ENCODE peak calls at places on chromosomes 3 and 15, in four cellular contexts. One of them, this sample, is unnamed.

GRCh38 chr3:172369590-172370259 is 78.5 kb downstream of the GHSR start:
- DNase-seq in posterior cingulate gyrus: no peak
- DNase-seq in NCI-H1694: no peak
- DNase-seq in endothelial cell: no peak
- DNase-seq in this sample: no peak

GRCh38 chr3:109154989-109155388 is 18.5 kb downstream of the C3orf85 start:
- DNase-seq in posterior cingulate gyrus: no peak
- DNase-seq in NCI-H1694: no peak
- DNase-seq in endothelial cell: no peak
- DNase-seq in this sample: no peak

GRCh38 chr15:83404143-83404542 is 43.0 kb upstream of the SH3GL3 start:
- DNase-seq in posterior cingulate gyrus: no peak
- DNase-seq in NCI-H1694: no peak
- DNase-seq in endothelial cell: no peak
- DNase-seq in this sample: no peak

GRCh38 chr3:197306374-197307086 is 8.1 kb upstream of the DLG1 start:
- DNase-seq in posterior cingulate gyrus: no peak
- DNase-seq in NCI-H1694: no peak
- DNase-seq in endothelial cell: no peak
- DNase-seq in this sample: no peak

GRCh38 chr3:185081516-185081915 is 71.3 kb downstream of the C3orf70 start:
- DNase-seq in posterior cingulate gyrus: no peak
- DNase-seq in NCI-H1694: no peak
- DNase-seq in endothelial cell: no peak
- DNase-seq in this sample: no peak

GRCh38 chr3:126355777-126356372 is 1.3 kb downstream of the KLF15 start:
- DNase-seq in posterior cingulate gyrus: peak
- DNase-seq in NCI-H1694: no peak
- DNase-seq in endothelial cell: peak
- DNase-seq in this sample: peak

GRCh38 chr15:88690331-88690730 is 51.5 kb downstream of the ISG20 start:
- DNase-seq in posterior cingulate gyrus: no peak
- DNase-seq in NCI-H1694: no peak
- DNase-seq in endothelial cell: no peak
- DNase-seq in this sample: no peak

GRCh38 chr3:56855856-56856538 is 54.2 kb upstream of the ARHGEF3 start:
- DNase-seq in posterior cingulate gyrus: peak
- DNase-seq in NCI-H1694: no peak
- DNase-seq in endothelial cell: peak
- DNase-seq in this sample: no peak

GRCh38 chr3:104825116-104825515 is 541.6 kb upstream of the ALCAM start:
- DNase-seq in posterior cingulate gyrus: no peak
- DNase-seq in NCI-H1694: peak
- DNase-seq in endothelial cell: no peak
- DNase-seq in this sample: no peak

GRCh38 chr3:34212671-34213070 is 414.2 kb downstream of the PDCD6IP start:
- DNase-seq in posterior cingulate gyrus: no peak
- DNase-seq in NCI-H1694: no peak
- DNase-seq in endothelial cell: no peak
- DNase-seq in this sample: no peak

GRCh38 chr3:13411186-13411860 is 8.8 kb downstream of the NUP210 start:
- DNase-seq in posterior cingulate gyrus: no peak
- DNase-seq in NCI-H1694: no peak
- DNase-seq in endothelial cell: no peak
- DNase-seq in this sample: no peak

GRCh38 chr15:101045835-101046691 is 126.9 kb downstream of the LRRK1 start:
- DNase-seq in posterior cingulate gyrus: no peak
- DNase-seq in NCI-H1694: no peak
- DNase-seq in endothelial cell: peak
- DNase-seq in this sample: no peak

GRCh38 chr3:152650177-152650576 is 184.8 kb upstream of the P2RY1 start:
- DNase-seq in posterior cingulate gyrus: peak
- DNase-seq in NCI-H1694: no peak
- DNase-seq in endothelial cell: no peak
- DNase-seq in this sample: no peak